ENCODE peak calls at places on chromosome 6, in ten cellular contexts. One of them, this sample, is unnamed. For H3K27me3, the result is how much of the 10 kb centered on the place peaks cover.

GRCh38 chr6:157885876-157886275 is 62.8 kb downstream of the SNX9 start:
- DNase-seq in PC-3: no peak
- DNase-seq in CD8-positive, alpha-beta T cell: no peak
- DNase-seq in psoas muscle: no peak
- DNase-seq in AG04450: no peak
- DNase-seq in fibroblast of lung: no peak
- DNase-seq in upper lobe of right lung: no peak
- DNase-seq in brain microvascular endothelial cell: no peak
- DNase-seq in HCT116: no peak
- DNase-seq in ovary: no peak
- DNase-seq in this sample: no peak

GRCh38 chr6:148487461-148487860 is 144.8 kb downstream of the SASH1 start:
- DNase-seq in psoas muscle: no peak
- DNase-seq in PC-3: no peak
- DNase-seq in HCT116: no peak
- DNase-seq in AG04450: no peak
- DNase-seq in CD8-positive, alpha-beta T cell: no peak
- DNase-seq in brain microvascular endothelial cell: no peak
- DNase-seq in upper lobe of right lung: no peak
- DNase-seq in ovary: no peak
- DNase-seq in fibroblast of lung: no peak
- DNase-seq in this sample: no peak

GRCh38 chr6:110337481-110337880 is 20.7 kb downstream of the METTL24 start:
- DNase-seq in ovary: no peak
- DNase-seq in fibroblast of lung: no peak
- DNase-seq in CD8-positive, alpha-beta T cell: no peak
- DNase-seq in PC-3: no peak
- DNase-seq in AG04450: no peak
- DNase-seq in brain microvascular endothelial cell: no peak
- DNase-seq in psoas muscle: no peak
- DNase-seq in HCT116: no peak
- DNase-seq in upper lobe of right lung: no peak
- DNase-seq in this sample: no peak

GRCh38 chr6:116387374-116387773 is 16.6 kb downstream of the DSE start:
- DNase-seq in AG04450: no peak
- DNase-seq in psoas muscle: no peak
- DNase-seq in fibroblast of lung: peak
- DNase-seq in HCT116: peak
- DNase-seq in upper lobe of right lung: no peak
- DNase-seq in PC-3: peak
- DNase-seq in brain microvascular endothelial cell: peak
- DNase-seq in ovary: no peak
- DNase-seq in CD8-positive, alpha-beta T cell: no peak
- DNase-seq in this sample: peak

GRCh38 chr6:131694832-131695426 is 6.3 kb downstream of the OR2A4 start:
- DNase-seq in ovary: peak
- DNase-seq in fibroblast of lung: peak
- DNase-seq in brain microvascular endothelial cell: peak
- DNase-seq in CD8-positive, alpha-beta T cell: no peak
- DNase-seq in upper lobe of right lung: no peak
- DNase-seq in PC-3: peak
- DNase-seq in AG04450: peak
- DNase-seq in psoas muscle: no peak
- DNase-seq in HCT116: peak
- DNase-seq in this sample: no peak

GRCh38 chr6:107590378-107590777 is 100.5 kb downstream of the SOBP start:
- DNase-seq in ovary: no peak
- DNase-seq in fibroblast of lung: no peak
- DNase-seq in upper lobe of right lung: no peak
- DNase-seq in CD8-positive, alpha-beta T cell: no peak
- DNase-seq in brain microvascular endothelial cell: no peak
- DNase-seq in HCT116: no peak
- DNase-seq in psoas muscle: no peak
- DNase-seq in AG04450: no peak
- DNase-seq in PC-3: no peak
- DNase-seq in this sample: no peak

GRCh38 chr6:43845646-43846045 is 75.6 kb downstream of the VEGFA start:
- DNase-seq in AG04450: no peak
- DNase-seq in psoas muscle: no peak
- DNase-seq in PC-3: peak
- DNase-seq in CD8-positive, alpha-beta T cell: no peak
- DNase-seq in HCT116: no peak
- DNase-seq in ovary: no peak
- DNase-seq in brain microvascular endothelial cell: no peak
- DNase-seq in upper lobe of right lung: no peak
- DNase-seq in fibroblast of lung: no peak
- DNase-seq in this sample: no peak

GRCh38 chr6:25703005-25703404 is 51.0 kb downstream of the SCGN start:
- DNase-seq in upper lobe of right lung: no peak
- DNase-seq in AG04450: no peak
- DNase-seq in fibroblast of lung: no peak
- DNase-seq in CD8-positive, alpha-beta T cell: no peak
- DNase-seq in psoas muscle: no peak
- DNase-seq in ovary: no peak
- DNase-seq in brain microvascular endothelial cell: no peak
- DNase-seq in HCT116: no peak
- DNase-seq in PC-3: no peak
- DNase-seq in this sample: no peak

GRCh38 chr6:115901896-115902295 is 158.8 kb downstream of the FRK start:
- DNase-seq in HCT116: no peak
- DNase-seq in PC-3: no peak
- DNase-seq in CD8-positive, alpha-beta T cell: no peak
- DNase-seq in upper lobe of right lung: no peak
- DNase-seq in fibroblast of lung: no peak
- DNase-seq in ovary: no peak
- DNase-seq in psoas muscle: no peak
- DNase-seq in brain microvascular endothelial cell: no peak
- DNase-seq in AG04450: no peak
- DNase-seq in this sample: no peak

GRCh38 chr6:14932485-14933178 is 313.2 kb upstream of the JARID2 start:
- DNase-seq in ovary: no peak
- DNase-seq in brain microvascular endothelial cell: no peak
- DNase-seq in CD8-positive, alpha-beta T cell: no peak
- DNase-seq in AG04450: no peak
- DNase-seq in upper lobe of right lung: no peak
- DNase-seq in fibroblast of lung: no peak
- DNase-seq in HCT116: no peak
- DNase-seq in PC-3: no peak
- DNase-seq in psoas muscle: no peak
- DNase-seq in this sample: no peak

GRCh38 chr6:47737406-47737805 is 39.0 kb downstream of the ADGRF4 start:
- DNase-seq in ovary: no peak
- DNase-seq in upper lobe of right lung: no peak
- DNase-seq in fibroblast of lung: peak
- DNase-seq in CD8-positive, alpha-beta T cell: no peak
- DNase-seq in HCT116: no peak
- DNase-seq in PC-3: peak
- DNase-seq in AG04450: no peak
- DNase-seq in brain microvascular endothelial cell: no peak
- DNase-seq in psoas muscle: no peak
- DNase-seq in this sample: no peak

GRCh38 chr6:157717266-157717870 is 105.7 kb upstream of the SNX9 start:
- DNase-seq in psoas muscle: no peak
- DNase-seq in AG04450: no peak
- DNase-seq in HCT116: no peak
- DNase-seq in upper lobe of right lung: no peak
- DNase-seq in ovary: no peak
- DNase-seq in fibroblast of lung: no peak
- DNase-seq in brain microvascular endothelial cell: no peak
- DNase-seq in CD8-positive, alpha-beta T cell: no peak
- DNase-seq in PC-3: no peak
- DNase-seq in this sample: no peak

GRCh38 chr6:159981591-159982245 is 12.8 kb downstream of the IGF2R start:
- DNase-seq in brain microvascular endothelial cell: peak
- DNase-seq in fibroblast of lung: peak
- DNase-seq in PC-3: no peak
- DNase-seq in CD8-positive, alpha-beta T cell: no peak
- DNase-seq in HCT116: no peak
- DNase-seq in ovary: no peak
- DNase-seq in AG04450: peak
- DNase-seq in upper lobe of right lung: no peak
- DNase-seq in psoas muscle: peak
- DNase-seq in this sample: no peak

GRCh38 chr6:44386364-44386928 is 1.1 kb upstream of the CDC5L start:
- DNase-seq in ovary: peak
- DNase-seq in AG04450: no peak
- DNase-seq in brain microvascular endothelial cell: no peak
- DNase-seq in HCT116: no peak
- DNase-seq in CD8-positive, alpha-beta T cell: no peak
- DNase-seq in PC-3: no peak
- DNase-seq in upper lobe of right lung: peak
- DNase-seq in fibroblast of lung: no peak
- DNase-seq in psoas muscle: peak
- DNase-seq in this sample: no peak

GRCh38 chr6:13146429-13146828 is 181.9 kb downstream of the TBC1D7 start:
- DNase-seq in AG04450: no peak
- DNase-seq in PC-3: no peak
- DNase-seq in psoas muscle: no peak
- DNase-seq in fibroblast of lung: no peak
- DNase-seq in HCT116: no peak
- DNase-seq in brain microvascular endothelial cell: no peak
- DNase-seq in CD8-positive, alpha-beta T cell: no peak
- DNase-seq in upper lobe of right lung: no peak
- DNase-seq in ovary: no peak
- DNase-seq in this sample: no peak

GRCh38 chr6:136625293-136625692 is 75.1 kb upstream of the MAP7 start:
- DNase-seq in psoas muscle: no peak
- DNase-seq in PC-3: no peak
- DNase-seq in CD8-positive, alpha-beta T cell: no peak
- DNase-seq in brain microvascular endothelial cell: no peak
- DNase-seq in fibroblast of lung: no peak
- DNase-seq in upper lobe of right lung: no peak
- DNase-seq in AG04450: no peak
- DNase-seq in HCT116: no peak
- DNase-seq in ovary: no peak
- DNase-seq in this sample: no peak

GRCh38 chr6:144158133-144158532 is 7.8 kb downstream of the STX11 start:
- DNase-seq in CD8-positive, alpha-beta T cell: no peak
- DNase-seq in AG04450: peak
- DNase-seq in psoas muscle: no peak
- DNase-seq in upper lobe of right lung: no peak
- DNase-seq in PC-3: peak
- DNase-seq in HCT116: no peak
- DNase-seq in ovary: no peak
- DNase-seq in fibroblast of lung: peak
- DNase-seq in brain microvascular endothelial cell: peak
- DNase-seq in this sample: peak
- H3K4me3 ChIP-seq in CD8-positive, alpha-beta T cell: no peak
- H3K4me3 ChIP-seq in AG04450: no peak
- H3K4me3 ChIP-seq in psoas muscle: no peak
- H3K4me3 ChIP-seq in upper lobe of right lung: no peak
- H3K4me3 ChIP-seq in PC-3: no peak
- H3K4me3 ChIP-seq in HCT116: no peak
- H3K4me3 ChIP-seq in ovary: no peak
- H3K4me3 ChIP-seq in fibroblast of lung: no peak
- H3K4me3 ChIP-seq in brain microvascular endothelial cell: no peak
- H3K4me3 ChIP-seq in this sample: no peak

GRCh38 chr6:168314948-168315347 is 4.6 kb downstream of the DACT2 start:
- DNase-seq in fibroblast of lung: peak
- DNase-seq in psoas muscle: no peak
- DNase-seq in HCT116: no peak
- DNase-seq in PC-3: no peak
- DNase-seq in CD8-positive, alpha-beta T cell: no peak
- DNase-seq in ovary: no peak
- DNase-seq in upper lobe of right lung: no peak
- DNase-seq in AG04450: no peak
- DNase-seq in brain microvascular endothelial cell: no peak
- DNase-seq in this sample: no peak
- H3K27me3 ChIP-seq in fibroblast of lung: under half
- H3K27me3 ChIP-seq in psoas muscle: under half
- H3K27me3 ChIP-seq in HCT116: under half
- H3K27me3 ChIP-seq in PC-3: under half
- H3K27me3 ChIP-seq in CD8-positive, alpha-beta T cell: under half
- H3K27me3 ChIP-seq in ovary: under half
- H3K27me3 ChIP-seq in upper lobe of right lung: under half
- H3K27me3 ChIP-seq in AG04450: under half
- H3K27me3 ChIP-seq in brain microvascular endothelial cell: under half
- H3K27me3 ChIP-seq in this sample: under half

DNA sequence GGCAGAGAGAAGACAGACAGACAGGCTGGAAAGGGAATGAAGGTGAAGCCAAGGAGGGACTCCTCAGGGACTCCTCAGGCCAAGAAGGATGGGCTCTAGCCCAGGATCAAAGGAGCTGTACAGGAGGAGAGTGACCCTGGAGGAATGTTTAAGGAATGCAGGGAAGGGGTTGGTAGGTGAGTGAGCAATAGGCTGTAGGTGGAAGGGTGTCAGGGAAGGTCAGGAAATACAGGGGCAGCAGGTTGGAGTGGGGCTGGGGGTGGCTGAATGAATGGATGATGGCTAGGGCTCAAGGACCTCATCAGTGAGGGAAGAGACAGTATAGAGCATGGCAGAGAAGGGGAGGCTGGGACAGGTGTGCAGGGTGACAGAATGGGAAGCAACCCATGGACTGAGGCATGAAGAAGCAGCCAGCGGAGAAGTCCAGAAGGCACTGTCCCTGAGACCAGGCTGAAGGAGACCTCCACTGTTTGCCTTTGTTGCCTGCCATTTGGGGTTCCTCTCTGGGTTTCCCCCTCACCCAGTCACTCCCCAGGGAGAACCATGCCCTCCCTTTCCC is 13.2 kb downstream of the SYNGAP1 start:
- DNase-seq in HCT116: no peak
- DNase-seq in ovary: peak
- DNase-seq in CD8-positive, alpha-beta T cell: no peak
- DNase-seq in brain microvascular endothelial cell: no peak
- DNase-seq in upper lobe of right lung: no peak
- DNase-seq in psoas muscle: no peak
- DNase-seq in AG04450: no peak
- DNase-seq in PC-3: no peak
- DNase-seq in fibroblast of lung: no peak
- DNase-seq in this sample: no peak
- TF ChIP-seq CTCF in HCT116: no peak
- TF ChIP-seq CTCF in ovary: no peak
- TF ChIP-seq CTCF in CD8-positive, alpha-beta T cell: no peak
- TF ChIP-seq CTCF in brain microvascular endothelial cell: no peak
- TF ChIP-seq CTCF in upper lobe of right lung: no peak
- TF ChIP-seq CTCF in psoas muscle: no peak
- TF ChIP-seq CTCF in AG04450: no peak
- TF ChIP-seq CTCF in PC-3: no peak
- TF ChIP-seq CTCF in fibroblast of lung: no peak
- TF ChIP-seq CTCF in this sample: no peak

GRCh38 chr6:170117111-170117972 is 173.5 kb downstream of the DLL1 start:
- DNase-seq in brain microvascular endothelial cell: no peak
- DNase-seq in AG04450: no peak
- DNase-seq in PC-3: no peak
- DNase-seq in ovary: peak
- DNase-seq in HCT116: no peak
- DNase-seq in fibroblast of lung: no peak
- DNase-seq in CD8-positive, alpha-beta T cell: no peak
- DNase-seq in psoas muscle: no peak
- DNase-seq in upper lobe of right lung: peak
- DNase-seq in this sample: no peak
- H3K4me3 ChIP-seq in brain microvascular endothelial cell: no peak
- H3K4me3 ChIP-seq in AG04450: no peak
- H3K4me3 ChIP-seq in PC-3: no peak
- H3K4me3 ChIP-seq in ovary: no peak
- H3K4me3 ChIP-seq in HCT116: no peak
- H3K4me3 ChIP-seq in fibroblast of lung: no peak
- H3K4me3 ChIP-seq in CD8-positive, alpha-beta T cell: no peak
- H3K4me3 ChIP-seq in psoas muscle: no peak
- H3K4me3 ChIP-seq in upper lobe of right lung: no peak
- H3K4me3 ChIP-seq in this sample: no peak

DNA sequence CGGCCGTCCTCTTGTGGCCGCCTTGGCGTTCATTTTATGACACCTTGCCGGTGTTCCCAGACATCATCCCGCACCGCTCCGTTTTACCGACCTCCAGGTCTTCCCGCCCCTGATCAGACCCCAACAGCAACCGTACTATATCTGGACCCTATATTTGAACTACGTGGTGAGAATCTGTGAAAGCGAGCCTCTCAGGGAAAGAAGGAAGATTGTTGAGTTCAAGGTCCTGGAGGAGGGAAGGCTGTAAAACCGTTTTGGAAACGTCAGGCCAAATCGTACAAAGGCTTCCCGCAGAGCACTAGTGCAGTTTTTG is 1.4 kb upstream of the CNR1 start:
- DNase-seq in brain microvascular endothelial cell: no peak
- DNase-seq in AG04450: no peak
- DNase-seq in CD8-positive, alpha-beta T cell: no peak
- DNase-seq in HCT116: no peak
- DNase-seq in upper lobe of right lung: no peak
- DNase-seq in PC-3: no peak
- DNase-seq in ovary: no peak
- DNase-seq in fibroblast of lung: no peak
- DNase-seq in psoas muscle: no peak
- DNase-seq in this sample: no peak
- H3K27me3 ChIP-seq in brain microvascular endothelial cell: under half
- H3K27me3 ChIP-seq in AG04450: under half
- H3K27me3 ChIP-seq in CD8-positive, alpha-beta T cell: under half
- H3K27me3 ChIP-seq in HCT116: under half
- H3K27me3 ChIP-seq in upper lobe of right lung: half or more
- H3K27me3 ChIP-seq in PC-3: under half
- H3K27me3 ChIP-seq in ovary: under half
- H3K27me3 ChIP-seq in fibroblast of lung: under half
- H3K27me3 ChIP-seq in psoas muscle: under half
- H3K27me3 ChIP-seq in this sample: under half